ENCODE peak calls at places on chromosome 14, in four cellular contexts. O is H9, F is gastrocnemius medialis, Z is K562. U is an unnamed sample. For H3K4me1, the result is how much of the 10 kb centered on the place peaks cover.

GRCh38 chr14:98591161-98591560 is 680.8 kb downstream of the BCL11B start:
- DNase-seq in O (no peak), Z (no peak), F (no peak), U (no peak)

GRCh38 chr14:29236401-29236800 is 469.8 kb downstream of the FOXG1 start:
- DNase-seq in O (no peak), F (no peak), Z (no peak), U (no peak)

GRCh38 chr14:55302367-55302766 is 31.1 kb downstream of the FBXO34 start:
- DNase-seq in F (no peak), O (no peak), Z (no peak), U (no peak)

GRCh38 chr14:76770521-76771431 is 9.5 kb downstream of the VASH1 start:
- DNase-seq in F (no peak), Z (no peak), O (peak), U (peak)

GRCh38 chr14:54650331-54651017 is 83.5 kb downstream of the SAMD4A start:
- DNase-seq in Z (no peak), F (peak), O (no peak), U (peak)

GRCh38 chr14:94470311-94470710 is 5.7 kb downstream of the SERPINA9 start:
- DNase-seq in Z (no peak), F (no peak), O (peak), U (no peak)

GRCh38 chr14:22122227-22123187 is 448.9 kb upstream of the OR4E1 start:
- DNase-seq in Z (no peak), F (no peak), O (no peak), U (no peak)

GRCh38 chr14:104719343-104719742 is 4.7 kb upstream of the ADSS1 start:
- DNase-seq in F (no peak), Z (no peak), O (no peak), U (no peak)

GRCh38 chr14:65750906-65751305 is 338.4 kb downstream of the FUT8 start:
- DNase-seq in F (no peak), Z (no peak), O (no peak), U (no peak)

GRCh38 chr14:98370352-98370751 is 901.6 kb downstream of the BCL11B start:
- DNase-seq in F (no peak), O (no peak), Z (no peak), U (no peak)

GRCh38 chr14:54374117-54374884 is 22.5 kb upstream of the CDKN3 start:
- DNase-seq in Z (no peak), O (no peak), F (no peak), U (no peak)

GRCh38 chr14:102479777-102480176 is 29.8 kb downstream of the ANKRD9 start:
- DNase-seq in Z (no peak), O (no peak), F (no peak), U (peak)

GRCh38 chr14:58942516-58942915 is 246.0 kb upstream of the DAAM1 start:
- DNase-seq in O (no peak), Z (no peak), F (no peak), U (no peak)

GRCh38 chr14:67240978-67241415 is 238 bp upstream of the PALS1 start:
- DNase-seq in F (peak), O (peak), Z (peak), U (peak)

GRCh38 chr14:59438148-59438766 is 26.9 kb downstream of the GPR135 start:
- DNase-seq in F (no peak), Z (no peak), O (no peak), U (no peak)

GRCh38 chr14:104665663-104666522 is 23.5 kb upstream of the INF2 start:
- DNase-seq in F (no peak), Z (no peak), O (peak), U (no peak)

GRCh38 chr14:99378782-99379214 is 101.9 kb downstream of the SETD3 start:
- DNase-seq in Z (peak), O (no peak), F (no peak), U (no peak)

GRCh38 chr14:103110681-103111296 is 12.5 kb upstream of the TNFAIP2 start:
- DNase-seq in F (no peak), O (no peak), Z (no peak), U (peak)

GRCh38 chr14:101965145-101965531 is 765 bp downstream of the DYNC1H1 start:
- DNase-seq in Z (peak), O (peak), F (peak), U (peak)

GRCh38 chr14:45135181-45135580 is 549 bp upstream of the FANCM start:
- DNase-seq in F (no peak), O (no peak), Z (no peak), U (no peak)

GRCh38 chr14:92984082-92984788 is 61.3 kb downstream of the CHGA start:
- DNase-seq in O (no peak), Z (no peak), F (no peak), U (no peak)
- H3K27ac ChIP-seq in O (no peak), Z (no peak), F (no peak), U (no peak)

GRCh38 chr14:90624732-90625444 is 191.3 kb downstream of the TTC7B start:
- DNase-seq in O (peak), F (peak), Z (no peak), U (peak)
- H3K4me1 ChIP-seq in O (under half), F (half or more), Z (under half), U (under half)

GRCh38 chr14:81323621-81324400 is 76.3 kb downstream of the STON2 start:
- DNase-seq in F (no peak), Z (no peak), O (peak), U (no peak)
- H3K27ac ChIP-seq in F (no peak), Z (no peak), O (peak), U (no peak)

GRCh38 chr14:51104467-51104866 is 9.6 kb upstream of the TRIM9 start:
- DNase-seq in O (no peak), Z (no peak), F (no peak), U (no peak)

DNA sequence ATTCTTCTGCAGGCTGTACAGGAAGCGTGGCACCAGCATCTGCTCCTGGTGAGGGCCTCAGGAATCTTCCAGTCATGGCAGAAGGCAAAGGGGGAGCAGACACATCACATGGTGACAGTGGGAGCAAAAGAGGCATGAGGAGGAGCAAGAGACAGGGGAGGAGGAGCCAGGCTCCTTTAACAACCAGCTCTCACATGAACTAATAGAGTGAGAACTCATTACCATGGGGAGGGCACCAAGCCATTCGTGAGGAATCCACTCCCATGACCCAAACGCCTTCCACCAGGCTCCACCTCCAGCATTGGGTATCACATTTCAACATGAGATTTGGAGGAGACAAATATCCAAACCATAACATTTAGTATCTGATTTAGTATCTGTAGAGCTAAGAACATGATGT is 14.7 kb upstream of the TRIM9 start:
- DNase-seq in F (no peak), O (no peak), Z (no peak), U (no peak)
- H3K4me1 ChIP-seq in F (under half), O (under half), Z (under half), U (under half)

GRCh38 chr14:100680439-100681051 is 46.1 kb upstream of the DLK1 start:
- DNase-seq in F (no peak), O (no peak), Z (peak), U (peak)
- H3K27ac ChIP-seq in F (peak), O (no peak), Z (peak), U (peak)

GRCh38 chr14:90811641-90812040 is 4.6 kb downstream of the TTC7B start:
- DNase-seq in Z (no peak), F (no peak), O (no peak), U (no peak)

GRCh38 chr14:90810808-90811207 is 5.4 kb downstream of the TTC7B start:
- DNase-seq in O (no peak), F (no peak), Z (no peak), U (no peak)

GRCh38 chr14:90808759-90809529 is 7.3 kb downstream of the TTC7B start:
- DNase-seq in O (no peak), F (no peak), Z (peak), U (no peak)

GRCh38 chr14:90812109-90812508 is 4.1 kb downstream of the TTC7B start:
- DNase-seq in O (no peak), Z (no peak), F (no peak), U (no peak)

GRCh38 chr14:90809530-90810312 is 6.5 kb downstream of the TTC7B start:
- DNase-seq in O (no peak), Z (no peak), F (no peak), U (no peak)
- H3K4me1 ChIP-seq in O (under half), Z (half or more), F (half or more), U (under half)

GRCh38 chr14:69848156-69848555 is 31.1 kb upstream of the SMOC1 start:
- DNase-seq in F (no peak), O (no peak), Z (no peak), U (no peak)

GRCh38 chr14:69850736-69851112 is 28.5 kb upstream of the SMOC1 start:
- DNase-seq in Z (no peak), O (no peak), F (no peak), U (no peak)

GRCh38 chr14:69848903-69849391 is 30.3 kb upstream of the SMOC1 start:
- DNase-seq in F (peak), O (no peak), Z (no peak), U (peak)

GRCh38 chr14:69852897-69853296 is 26.3 kb upstream of the SMOC1 start:
- DNase-seq in F (no peak), Z (no peak), O (no peak), U (no peak)

GRCh38 chr14:69850086-69850735 is 29.0 kb upstream of the SMOC1 start:
- DNase-seq in O (peak), Z (no peak), F (peak), U (no peak)
- H3K27ac ChIP-seq in O (no peak), Z (no peak), F (peak), U (no peak)